ENCODE peak calls at places on chromosome 11, in nine cellular contexts. G is RCC 7860; C is endothelial cell; U is CD4-positive, CD25-positive, alpha-beta regulatory T cell; E is adrenal gland; M is CD4-positive, alpha-beta memory T cell; B is fibroblast of lung; P is activated CD8-positive, alpha-beta memory T cell treated with anti-CD3 and anti-CD28 coated beads for 1 hour; R is RWPE1. W is an unnamed sample.
A peak's percentile ranks its signal among the peaks of the same experiment; 100 is the strongest.

GRCh38 chr11:76025068-76025467 is 181.2 kb downstream of the WNT11 start:
- DNase-seq in B (peak; percentile 73), C (no peak), U (no peak), R (no peak), M (no peak), E (no peak), P (no peak), G (no peak), W (no peak)

GRCh38 chr11:98630736-98631135 is 390.0 kb upstream of the CNTN5 start:
- DNase-seq in M (no peak), U (no peak), P (no peak), E (no peak), C (no peak), R (no peak), B (no peak), G (no peak), W (no peak)

GRCh38 chr11:20367313-20367948 is 3.9 kb downstream of the HTATIP2 start:
- DNase-seq in B (peak; percentile 92), E (peak; percentile 86), M (no peak), G (peak; percentile 71), P (no peak), U (peak; percentile 25), C (no peak), R (peak; percentile 93), W (no peak)

GRCh38 chr11:94768602-94769511 is 701 bp downstream of the AMOTL1 start:
- DNase-seq in M (no peak), R (no peak), E (peak; percentile 15), B (peak; percentile 41), U (no peak), C (peak; percentile 57), G (no peak), P (no peak), W (no peak)

GRCh38 chr11:12206529-12206928 is 96.1 kb downstream of the MICAL2 start:
- DNase-seq in C (no peak), B (no peak), E (no peak), P (no peak), U (no peak), G (peak; percentile 64), R (no peak), M (no peak), W (no peak)

GRCh38 chr11:63870351-63871197 is 31.7 kb downstream of the MARK2 start:
- DNase-seq in B (no peak), C (peak; percentile 8), E (peak; percentile 42), M (no peak), R (no peak), P (no peak), U (no peak), G (no peak), W (no peak)

GRCh38 chr11:281486-282161 is 3.4 kb downstream of the NLRP6 start:
- DNase-seq in B (no peak), M (no peak), P (no peak), G (no peak), U (no peak), R (no peak), E (no peak), C (no peak), W (no peak)

GRCh38 chr11:25860677-25861445 is 471.1 kb upstream of the ANO3 start:
- DNase-seq in U (no peak), P (no peak), R (no peak), E (no peak), C (no peak), B (peak; percentile 89), G (no peak), M (no peak), W (no peak)

GRCh38 chr11:844693-845644 is 2.3 kb downstream of the TSPAN4 start:
- DNase-seq in G (peak; percentile 75), U (no peak), B (peak; percentile 98), R (peak; percentile 75), P (no peak), M (no peak), C (peak; percentile 72), E (peak; percentile 88), W (no peak)

GRCh38 chr11:15127341-15127740 is 12.6 kb downstream of the INSC start:
- DNase-seq in P (no peak), C (no peak), E (no peak), R (no peak), M (no peak), B (peak; percentile 62), U (no peak), G (peak; percentile 68), W (no peak)

GRCh38 chr11:89182773-89183172 is 5.1 kb downstream of the TYR start:
- DNase-seq in P (no peak), C (no peak), E (no peak), M (no peak), B (peak; percentile 2), G (no peak), R (no peak), U (no peak), W (no peak)

GRCh38 chr11:118055966-118056365 is 20.9 kb upstream of the TMPRSS4 start:
- DNase-seq in U (no peak), E (no peak), R (no peak), M (no peak), P (no peak), B (no peak), C (no peak), G (no peak), W (no peak)

GRCh38 chr11:102592634-102593581 is 32.2 kb downstream of the MMP20 start:
- DNase-seq in P (no peak), C (no peak), B (peak; percentile 33), R (peak; percentile 35), E (peak; percentile 8), G (peak; percentile 38), U (no peak), M (no peak), W (no peak)

GRCh38 chr11:66069715-66070603 is at the start of gene PACS1:
- DNase-seq in U (peak; percentile 77), E (peak; percentile 80), R (peak; percentile 66), P (peak; percentile 65), M (peak; percentile 71), C (peak; percentile 92), G (peak; percentile 50), B (peak; percentile 70), W (no peak)

GRCh38 chr11:42239102-42239501 is 779.6 kb upstream of the LRRC4C start:
- DNase-seq in G (no peak), U (no peak), B (no peak), M (no peak), P (no peak), R (peak; percentile 19), C (no peak), E (no peak), W (no peak)

GRCh38 chr11:133835258-133836075 is 9.8 kb downstream of the SPATA19 start:
- DNase-seq in E (peak; percentile 59), C (peak; percentile 60), M (no peak), B (peak; percentile 50), R (peak; percentile 58), P (no peak), U (peak; percentile 12), G (peak; percentile 45), W (peak; percentile 61)

GRCh38 chr11:1192741-1193325 is 30.0 kb upstream of the MUC5B start:
- DNase-seq in R (no peak), G (no peak), B (no peak), P (no peak), U (no peak), C (no peak), M (no peak), E (no peak), W (no peak)

GRCh38 chr11:73384871-73385692 is 8.9 kb downstream of the RELT start:
- DNase-seq in M (peak; percentile 26), G (no peak), B (no peak), C (no peak), R (no peak), U (no peak), E (peak; percentile 60), P (no peak), W (no peak)

GRCh38 chr11:106670069-106670468 is 348.2 kb downstream of the GUCY1A2 start:
- DNase-seq in B (no peak), R (no peak), C (no peak), G (no peak), M (no peak), P (no peak), E (no peak), U (no peak), W (no peak)

GRCh38 chr11:33329705-33330329 is 72.6 kb downstream of the HIPK3 start:
- DNase-seq in B (peak; percentile 81), M (peak; percentile 47), P (peak; percentile 14), U (peak; percentile 55), G (peak; percentile 45), E (peak; percentile 67), C (peak; percentile 31), R (peak; percentile 62), W (no peak)

GRCh38 chr11:56890584-56891305 is 98.0 kb upstream of the OR5AK2 start:
- DNase-seq in P (no peak), C (no peak), R (no peak), B (no peak), M (no peak), U (no peak), G (no peak), E (no peak), W (no peak)

GRCh38 chr11:84316866-84317560 is 1030.8 kb upstream of the CCDC90B start:
- DNase-seq in G (no peak), P (no peak), M (no peak), C (no peak), R (peak; percentile 1), B (peak; percentile 56), E (peak; percentile 72), U (no peak), W (no peak)

GRCh38 chr11:79030448-79030847 is 410.4 kb downstream of the TENM4 start:
- DNase-seq in C (no peak), R (no peak), P (no peak), M (no peak), B (no peak), G (no peak), E (no peak), U (no peak), W (no peak)

GRCh38 chr11:765025-765801 is 12.1 kb downstream of the GATD1 start:
- DNase-seq in B (peak; percentile 50), C (peak; percentile 63), M (peak; percentile 67), E (peak; percentile 75), R (no peak), G (peak; percentile 31), P (peak; percentile 51), U (peak; percentile 67), W (no peak)

GRCh38 chr11:126160345-126161145 is 50.9 kb downstream of the RPUSD4 start:
- DNase-seq in C (no peak), G (no peak), M (no peak), P (no peak), R (no peak), B (peak; percentile 63), U (no peak), E (no peak), W (no peak)

GRCh38 chr11:46618789-46619188 is 1.4 kb downstream of the ATG13 start:
- DNase-seq in C (no peak), R (no peak), U (no peak), G (no peak), E (no peak), B (no peak), P (no peak), M (no peak), W (no peak)

GRCh38 chr11:26847459-26847858 is 125.6 kb upstream of the SLC5A12 start:
- DNase-seq in B (peak; percentile 27), P (no peak), E (peak; percentile 1), R (no peak), M (no peak), C (no peak), G (no peak), U (no peak), W (no peak)

GRCh38 chr11:7597620-7598019 is 75.7 kb downstream of the CYB5R2 start:
- DNase-seq in B (no peak), U (no peak), M (no peak), P (no peak), C (no peak), G (no peak), R (peak; percentile 59), E (no peak), W (no peak)

GRCh38 chr11:15818132-15818842 is 538.1 kb downstream of the SOX6 start:
- DNase-seq in E (no peak), B (no peak), C (no peak), M (no peak), U (no peak), P (no peak), G (no peak), R (no peak), W (no peak)

GRCh38 chr11:128521697-128522062 is 65.7 kb downstream of the ETS1 start:
- DNase-seq in B (no peak), M (no peak), G (no peak), R (no peak), C (no peak), U (no peak), E (no peak), P (no peak), W (no peak)

GRCh38 chr11:63845305-63845704 is 6.4 kb downstream of the MARK2 start:
- DNase-seq in C (no peak), P (no peak), U (no peak), R (peak; percentile 36), G (peak; percentile 71), B (peak; percentile 56), E (peak; percentile 33), M (no peak), W (no peak)